ENCODE peak calls at places on chromosomes 16 and 17, in seven cellular contexts. D is lower leg skin; E is T follicular helper cell; N is ACHN; Q is mammary epithelial cell; Y is stimulated activated CD4-positive, alpha-beta T cell treated with anti-CD3 and anti-CD28 coated beads, Interleukin-4, amount 100 ng/mL, for 4 hours; O is activated T-helper 9 cell treated with anti-CD3 and anti-CD28 coated beads, Interleukin-2, amount 50 U/mL, for 16 hours. V is an unnamed sample.
A peak's percentile ranks its signal among the peaks of the same experiment; 100 is the strongest.

GRCh38 chr17:67353929-67354557 is 12.3 kb downstream of the PSMD12 start:
- DNase-seq in D (no peak), E (no peak), N (no peak), Q (no peak), Y (no peak), O (no peak), V (no peak)

GRCh38 chr17:68514809-68515208 is 2.6 kb downstream of the PRKAR1A start:
- DNase-seq in D (no peak), E (no peak), N (no peak), Q (peak; percentile 77), Y (no peak), O (no peak), V (peak; percentile 24)

GRCh38 chr17:76562734-76563148 is 22.9 kb downstream of the PRCD start:
- DNase-seq in D (no peak), E (no peak), N (no peak), Q (peak; percentile 82), Y (no peak), O (no peak), V (peak; percentile 77)

GRCh38 chr16:4283939-4284338 is 11.1 kb upstream of the TFAP4 start:
- DNase-seq in D (no peak), E (no peak), N (peak; percentile 31), Q (peak; percentile 46), Y (no peak), O (no peak), V (no peak)

GRCh38 chr17:50830298-50830697 is 5.1 kb upstream of the WFIKKN2 start:
- DNase-seq in D (no peak), E (no peak), N (no peak), Q (no peak), Y (no peak), O (no peak), V (no peak)

GRCh38 chr17:76527430-76528111 is 9.9 kb downstream of the CYGB start:
- DNase-seq in D (no peak), E (peak; percentile 28), N (peak; percentile 87), Q (peak; percentile 62), Y (peak; percentile 23), O (no peak), V (peak; percentile 48)

GRCh38 chr17:5896215-5896614 is 174.0 kb upstream of the WSCD1 start:
- DNase-seq in D (no peak), E (no peak), N (no peak), Q (no peak), Y (no peak), O (no peak), V (no peak)

GRCh38 chr16:10081201-10081940 is 100.9 kb downstream of the GRIN2A start:
- DNase-seq in D (no peak), E (no peak), N (no peak), Q (no peak), Y (no peak), O (no peak), V (no peak)

GRCh38 chr16:64225696-64226095 is 896.2 kb downstream of the CDH11 start:
- DNase-seq in D (no peak), E (no peak), N (no peak), Q (no peak), Y (no peak), O (no peak), V (no peak)

GRCh38 chr16:22878955-22879354 is 65.0 kb downstream of the HS3ST2 start:
- DNase-seq in D (no peak), E (no peak), N (no peak), Q (no peak), Y (no peak), O (no peak), V (no peak)

GRCh38 chr17:44865231-44865660 is 17.6 kb downstream of the HIGD1B start:
- DNase-seq in D (peak; percentile 89), E (peak; percentile 57), N (peak; percentile 81), Q (peak; percentile 33), Y (peak; percentile 54), O (peak; percentile 41), V (peak; percentile 75)

GRCh38 chr17:39669897-39670735 is 1.9 kb downstream of the PNMT start:
- DNase-seq in D (no peak), E (no peak), N (no peak), Q (no peak), Y (no peak), O (no peak), V (no peak)

GRCh38 chr16:12158428-12158827 is 181.9 kb downstream of the SNX29 start:
- DNase-seq in D (no peak), E (no peak), N (peak; percentile 23), Q (peak; percentile 83), Y (no peak), O (no peak), V (no peak)

GRCh38 chr17:72118588-72119279 is 2.1 kb upstream of the SOX9 start:
- DNase-seq in D (peak; percentile 93), E (no peak), N (peak; percentile 72), Q (peak; percentile 84), Y (no peak), O (no peak), V (peak; percentile 79)

GRCh38 chr16:5756969-5757368 is 659.4 kb upstream of the EEF2KMT start:
- DNase-seq in D (no peak), E (no peak), N (no peak), Q (no peak), Y (no peak), O (no peak), V (no peak)

GRCh38 chr17:48027322-48027981 is 10.1 kb downstream of the COPZ2 start:
- DNase-seq in D (no peak), E (no peak), N (no peak), Q (no peak), Y (no peak), O (no peak), V (no peak)

GRCh38 chr16:88464447-88465318 is 11.6 kb downstream of the ZFPM1 start:
- DNase-seq in D (no peak), E (no peak), N (no peak), Q (no peak), Y (no peak), O (no peak), V (no peak)

GRCh38 chr17:1232786-1233185 is 37.5 kb upstream of the BHLHA9 start:
- DNase-seq in D (no peak), E (no peak), N (no peak), Q (no peak), Y (no peak), O (no peak), V (peak; percentile 76)

GRCh38 chr16:52383640-52384292 is 163.2 kb downstream of the TOX3 start:
- DNase-seq in D (no peak), E (no peak), N (no peak), Q (no peak), Y (no peak), O (no peak), V (no peak)

GRCh38 chr17:71320009-71320796 is 800.6 kb upstream of the SOX9 start:
- DNase-seq in D (no peak), E (no peak), N (no peak), Q (no peak), Y (no peak), O (no peak), V (no peak)

GRCh38 chr16:82301108-82301755 is 131.2 kb upstream of the MPHOSPH6 start:
- DNase-seq in D (no peak), E (no peak), N (no peak), Q (no peak), Y (no peak), O (no peak), V (no peak)

GRCh38 chr17:66614469-66614868 is 220.4 kb upstream of the CACNG5 start:
- DNase-seq in D (no peak), E (no peak), N (no peak), Q (no peak), Y (no peak), O (no peak), V (no peak)

GRCh38 chr16:67461600-67462278 is 19.2 kb downstream of the ATP6V0D1 start:
- DNase-seq in D (peak; percentile 94), E (no peak), N (no peak), Q (no peak), Y (no peak), O (no peak), V (no peak)

GRCh38 chr16:14958970-14959369 is 15.9 kb upstream of the PDXDC1 start:
- DNase-seq in D (no peak), E (no peak), N (no peak), Q (peak; percentile 22), Y (no peak), O (no peak), V (peak; percentile 23)

GRCh38 chr16:12406840-12407690 is 396.6 kb downstream of the CPPED1 start:
- DNase-seq in D (no peak), E (no peak), N (peak; percentile 41), Q (no peak), Y (no peak), O (no peak), V (no peak)

GRCh38 chr17:33750943-33751701 is 458.0 kb upstream of the ASIC2 start:
- DNase-seq in D (peak; percentile 91), E (peak; percentile 45), N (peak; percentile 52), Q (peak; percentile 28), Y (peak; percentile 37), O (peak; percentile 24), V (peak; percentile 71)

GRCh38 chr17:74547736-74548135 is 1.8 kb upstream of the CD300C start:
- DNase-seq in D (no peak), E (no peak), N (peak; percentile 40), Q (no peak), Y (no peak), O (no peak), V (no peak)

GRCh38 chr17:17580662-17581470 is 10.6 kb downstream of the PEMT start:
- DNase-seq in D (no peak), E (no peak), N (peak; percentile 29), Q (no peak), Y (no peak), O (no peak), V (no peak)

GRCh38 chr17:69588316-69588715 is 173.8 kb downstream of the MAP2K6 start:
- DNase-seq in D (no peak), E (no peak), N (no peak), Q (no peak), Y (no peak), O (no peak), V (no peak)

GRCh38 chr17:47276868-47277267 is 23.2 kb downstream of the ITGB3 start:
- DNase-seq in D (peak; percentile 94), E (no peak), N (no peak), Q (peak; percentile 70), Y (no peak), O (no peak), V (peak; percentile 52)

GRCh38 chr16:86718118-86718517 is 139.8 kb downstream of the FOXL1 start:
- DNase-seq in D (no peak), E (no peak), N (no peak), Q (peak; percentile 91), Y (no peak), O (no peak), V (no peak)

GRCh38 chr17:79007504-79008381 is 1.8 kb downstream of the CANT1 start:
- DNase-seq in D (peak; percentile 82), E (no peak), N (no peak), Q (no peak), Y (no peak), O (no peak), V (no peak)